ENCODE peak calls at places on chromosomes 13 and 19, in four cellular contexts. Y is H1, S is HepG2, M is K562. O is an unnamed sample.

GRCh38 chr13:57829496-57829895 is 198.0 kb downstream of the PCDH17 start:
- DNase-seq in Y (no peak), S (no peak), M (no peak), O (no peak)

GRCh38 chr13:50942630-50943311 is 33.2 kb downstream of the RNASEH2B start:
- DNase-seq in Y (no peak), S (no peak), M (no peak), O (no peak)

GRCh38 chr13:111846396-111847174 is 220.4 kb upstream of the SOX1 start:
- DNase-seq in S (no peak), Y (peak; percentile 48), M (no peak), O (no peak)

GRCh38 chr13:109646423-109646822 is 140.0 kb downstream of the IRS2 start:
- DNase-seq in Y (no peak), M (no peak), S (no peak), O (peak; percentile 7)

GRCh38 chr13:41257535-41257934 is 5.8 kb downstream of the MTRF1 start:
- DNase-seq in S (peak; percentile 10), Y (no peak), M (no peak), O (no peak)

GRCh38 chr13:51557875-51558604 is 26.2 kb upstream of the WDFY2 start:
- DNase-seq in S (no peak), Y (no peak), M (no peak), O (no peak)

GRCh38 chr19:16846901-16847300 is 17.7 kb downstream of the SIN3B start:
- DNase-seq in Y (no peak), S (no peak), M (no peak), O (no peak)

GRCh38 chr13:20006206-20006605 is 47.7 kb downstream of the ZMYM2 start:
- DNase-seq in S (no peak), M (no peak), Y (no peak), O (no peak)

GRCh38 chr13:34019870-34020269 is 201.9 kb downstream of the RFC3 start:
- DNase-seq in M (no peak), S (peak; percentile 99), Y (no peak), O (no peak)

GRCh38 chr19:21508198-21508597 is 2.8 kb downstream of the ZNF429 start:
- DNase-seq in S (no peak), Y (no peak), M (no peak), O (no peak)

GRCh38 chr19:610801-611505 is 21.3 kb downstream of the HCN2 start:
- DNase-seq in Y (no peak), M (peak; percentile 85), S (no peak), O (no peak)

GRCh38 chr19:277581-278165 is 13.5 kb downstream of the PLPP2 start:
- DNase-seq in S (no peak), M (no peak), Y (peak; percentile 60), O (no peak)

GRCh38 chr19:35120898-35121297 is 5.3 kb downstream of the FXYD3 start:
- DNase-seq in Y (no peak), S (no peak), M (no peak), O (no peak)

GRCh38 chr13:24221007-24221406 is 60.5 kb downstream of the SPATA13 start:
- DNase-seq in M (peak; percentile 10), Y (no peak), S (peak; percentile 84), O (no peak)
- TF ChIP-seq HDAC2 in M (no peak), Y (no peak), S (no peak), O (no peak)

DNA sequence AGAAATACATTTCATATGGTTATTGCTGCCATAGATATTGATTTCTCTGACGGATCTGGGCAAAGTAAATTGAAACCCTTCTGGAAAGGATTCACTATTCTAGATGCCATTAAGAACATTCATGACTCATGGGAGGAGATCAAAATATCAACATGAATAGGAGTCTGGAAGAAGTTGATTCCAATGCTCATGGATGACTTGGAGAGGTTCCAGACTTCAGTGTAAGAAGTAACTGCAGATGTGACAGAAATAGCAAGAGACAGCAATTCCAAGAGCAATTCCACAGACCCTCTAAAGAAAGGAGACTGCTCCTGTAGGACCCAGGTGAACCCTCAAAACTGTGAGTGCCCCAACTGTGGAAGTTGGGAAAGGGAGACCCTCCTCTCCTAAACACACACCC is 30.9 kb upstream of the KCTD12 start:
- DNase-seq in S (no peak), M (no peak), Y (no peak), O (no peak)
- TF ChIP-seq SIN3A in S (no peak), M (no peak), Y (no peak), O (no peak)

GRCh38 chr13:105333416-105333815 is 1202.0 kb downstream of the EFNB2 start:
- DNase-seq in Y (no peak), S (no peak), M (no peak), O (no peak)
- TF ChIP-seq HDAC2 in Y (no peak), S (no peak), M (no peak), O (no peak)

GRCh38 chr19:48121066-48121465 is 10.4 kb upstream of the PLA2G4C start:
- DNase-seq in S (no peak), Y (no peak), M (no peak), O (no peak)

GRCh38 chr19:48123907-48124675 is 13.5 kb upstream of the PLA2G4C start:
- DNase-seq in Y (no peak), M (no peak), S (peak; percentile 39), O (no peak)

GRCh38 chr19:48122421-48122820 is 11.8 kb upstream of the PLA2G4C start:
- DNase-seq in S (no peak), Y (no peak), M (no peak), O (no peak)

GRCh38 chr19:48120505-48120904 is 9.9 kb upstream of the PLA2G4C start:
- DNase-seq in M (no peak), Y (no peak), S (no peak), O (no peak)

DNA sequence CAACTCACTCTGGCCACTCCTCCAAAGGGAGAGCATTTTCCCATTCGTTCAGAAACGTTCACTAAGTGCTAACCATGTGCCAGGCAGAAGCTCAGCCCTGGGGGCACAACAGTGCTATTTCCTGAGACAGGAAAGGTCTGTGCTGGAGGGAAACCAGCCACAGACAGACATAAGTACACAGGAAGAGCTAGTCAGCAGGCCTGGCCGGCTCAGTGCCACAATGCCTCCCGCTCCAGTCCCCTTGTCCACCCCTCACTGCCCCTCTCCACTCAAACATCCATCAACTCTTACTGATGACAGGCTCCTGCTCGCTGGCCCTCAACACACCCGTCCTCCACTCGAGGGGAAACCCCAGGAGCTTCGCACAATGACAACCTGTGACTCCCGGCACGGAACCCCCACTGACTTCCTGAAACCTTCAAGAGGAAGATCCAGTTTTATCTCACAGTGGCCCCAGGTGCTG is 11.3 kb upstream of the PLA2G4C start:
- DNase-seq in M (no peak), S (no peak), Y (no peak), O (peak; percentile 13)
- TF ChIP-seq SIN3A in M (no peak), S (no peak), Y (no peak), O (no peak)

GRCh38 chr19:7861619-7862412 is 12.4 kb downstream of the PRR36 start:
- DNase-seq in M (no peak), Y (no peak), S (no peak), O (no peak)

GRCh38 chr19:7863971-7864718 is 10.0 kb downstream of the PRR36 start:
- DNase-seq in M (no peak), S (no peak), Y (no peak), O (no peak)

GRCh38 chr19:7863157-7863970 is 10.8 kb downstream of the PRR36 start:
- DNase-seq in Y (peak; percentile 82), M (no peak), S (no peak), O (no peak)

GRCh38 chr19:7860902-7861618 is 13.1 kb downstream of the PRR36 start:
- DNase-seq in M (no peak), S (no peak), Y (no peak), O (no peak)

GRCh38 chr19:7862413-7862951 is 11.7 kb downstream of the PRR36 start:
- DNase-seq in Y (peak; percentile 99), M (peak; percentile 99), S (no peak), O (no peak)
- TF ChIP-seq HDAC2 in Y (no peak), M (no peak), S (no peak), O (no peak)

GRCh38 chr19:41870401-41870873 is 6.6 kb upstream of the CD79A start:
- DNase-seq in Y (no peak), S (no peak), M (no peak), O (no peak)
- TF ChIP-seq SIN3A in Y (no peak), S (no peak), M (no peak), O (no peak)

DNA sequence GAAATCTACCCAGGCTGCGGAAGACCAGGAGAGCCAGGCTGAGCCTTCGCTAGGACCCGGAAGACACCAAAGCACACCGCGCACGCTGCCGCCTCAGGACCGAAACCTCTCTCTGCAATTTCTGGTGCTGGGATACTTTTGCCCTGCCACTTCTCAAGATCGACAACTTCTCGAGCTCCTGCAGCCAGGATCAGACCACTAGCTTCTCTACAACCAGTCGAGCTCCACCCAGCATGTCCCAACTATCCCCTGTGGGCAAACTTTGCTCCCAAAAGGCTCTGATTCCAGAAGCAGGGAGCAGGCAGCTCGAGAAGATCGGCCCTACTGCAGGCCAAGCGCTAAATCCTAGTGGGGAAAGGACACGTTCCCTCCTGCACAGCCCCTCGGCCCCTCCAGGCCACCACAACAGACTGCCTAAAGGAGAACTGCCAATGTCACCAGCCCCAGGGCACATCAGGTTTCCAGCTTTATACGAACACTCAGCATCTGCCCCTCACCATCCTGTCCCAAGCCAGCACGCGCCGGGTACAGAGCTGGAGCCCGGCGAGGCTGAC is 981 bp downstream of the AKAP8 start:
- DNase-seq in S (peak; percentile 34), M (peak; percentile 54), Y (no peak), O (no peak)
- TF ChIP-seq HDAC2 in S (no peak), M (no peak), Y (no peak), O (no peak)

O was measured in GM12878.